ENCODE peak calls at places on chromosome 5, in four cellular contexts. B is psoas muscle, Y is adrenal gland, L is bronchial epithelial cell. D is an unnamed sample.

GRCh38 chr5:14508046-14508445 is 73.5 kb upstream of the OTULINL start:
- DNase-seq in B (no peak), Y (no peak), L (no peak), D (no peak)

GRCh38 chr5:126809932-126810331 is 33.0 kb downstream of the LMNB1 start:
- DNase-seq in B (no peak), Y (no peak), L (peak; percentile 17), D (no peak)

GRCh38 chr5:157518963-157519362 is 56.6 kb downstream of the ADAM19 start:
- DNase-seq in B (no peak), Y (no peak), L (no peak), D (no peak)

GRCh38 chr5:59099270-59099994 is 516.6 kb downstream of the RAB3C start:
- DNase-seq in B (no peak), Y (no peak), L (peak; percentile 95), D (no peak)

GRCh38 chr5:127311349-127311748 is 20.8 kb downstream of the MEGF10 start:
- DNase-seq in B (no peak), Y (no peak), L (no peak), D (no peak)

GRCh38 chr5:3320317-3320865 is 275.2 kb upstream of the IRX1 start:
- DNase-seq in B (no peak), Y (no peak), L (no peak), D (no peak)

GRCh38 chr5:107566537-107566875 is 104.2 kb downstream of the EFNA5 start:
- DNase-seq in B (no peak), Y (no peak), L (no peak), D (no peak)

GRCh38 chr5:79759436-79759835 is 69.8 kb downstream of the CMYA5 start:
- DNase-seq in B (peak; percentile 30), Y (peak; percentile 29), L (peak; percentile 45), D (no peak)

GRCh38 chr5:151881626-151882225 is 42.9 kb downstream of the GLRA1 start:
- DNase-seq in B (no peak), Y (no peak), L (no peak), D (no peak)

GRCh38 chr5:80747922-80748321 is 93.1 kb upstream of the DHFR start:
- DNase-seq in B (no peak), Y (no peak), L (no peak), D (no peak)

GRCh38 chr5:123285122-123286011 is 137.8 kb downstream of the CEP120 start:
- DNase-seq in B (no peak), Y (peak; percentile 13), L (no peak), D (no peak)
- H3K4me3 ChIP-seq in B (no peak overlapping the region), Y (no peak overlapping the region), L (no peak overlapping the region), D (no peak overlapping the region)

GRCh38 chr5:177520906-177521513 is 4.2 kb upstream of the DDX41 start:
- DNase-seq in B (no peak), Y (no peak), L (no peak), D (no peak)
- TF ChIP-seq CTCF in B (peak; percentile 4), Y (no peak), L (peak; percentile 12), D (no peak)

GRCh38 chr5:16588434-16589214 is 28.2 kb downstream of the RETREG1 start:
- DNase-seq in B (no peak), Y (no peak), L (no peak), D (no peak)
- H3K4me3 ChIP-seq in B (no peak overlapping the region), Y (no peak overlapping the region), L (no peak overlapping the region), D (no peak overlapping the region)

DNA sequence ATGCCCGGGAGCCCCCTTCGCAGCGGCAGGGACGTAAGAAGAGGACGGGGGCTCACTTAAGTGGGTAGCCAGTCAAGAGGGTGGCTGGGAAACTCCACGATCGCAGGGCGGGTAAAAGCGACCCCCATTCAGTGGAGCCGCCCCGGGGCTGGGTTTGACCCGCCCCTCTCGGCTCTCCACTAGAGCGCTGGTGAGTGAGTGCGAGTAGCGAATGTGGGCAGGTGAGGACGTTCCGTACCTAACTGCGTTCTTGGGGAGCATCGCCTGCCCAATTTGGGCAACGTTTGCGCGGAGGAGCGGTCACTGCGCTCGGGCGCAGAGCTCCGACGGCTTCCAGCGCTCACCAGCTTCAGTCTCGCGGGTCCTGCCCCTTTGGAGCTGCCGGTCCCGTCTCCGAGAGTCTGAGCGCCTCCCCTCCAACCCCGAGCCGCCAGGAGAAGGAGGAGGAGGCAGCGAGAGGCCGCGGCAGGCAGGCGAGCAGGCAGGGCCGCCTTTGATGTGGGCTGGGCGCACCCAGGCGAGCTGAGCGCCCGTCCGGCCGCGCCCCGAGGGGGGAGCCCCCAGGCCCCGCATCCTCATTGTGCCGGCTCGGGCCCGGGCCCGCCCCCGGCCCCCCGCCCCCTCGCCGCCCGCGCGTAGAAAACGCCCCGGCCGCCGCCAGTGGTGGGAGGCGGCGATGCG is at the start of gene FGF18:
- DNase-seq in B (peak; percentile 60), Y (no peak), L (no peak), D (peak; percentile 84)
- TF ChIP-seq CTCF in B (no peak), Y (no peak), L (no peak), D (peak; percentile 9)

DNA sequence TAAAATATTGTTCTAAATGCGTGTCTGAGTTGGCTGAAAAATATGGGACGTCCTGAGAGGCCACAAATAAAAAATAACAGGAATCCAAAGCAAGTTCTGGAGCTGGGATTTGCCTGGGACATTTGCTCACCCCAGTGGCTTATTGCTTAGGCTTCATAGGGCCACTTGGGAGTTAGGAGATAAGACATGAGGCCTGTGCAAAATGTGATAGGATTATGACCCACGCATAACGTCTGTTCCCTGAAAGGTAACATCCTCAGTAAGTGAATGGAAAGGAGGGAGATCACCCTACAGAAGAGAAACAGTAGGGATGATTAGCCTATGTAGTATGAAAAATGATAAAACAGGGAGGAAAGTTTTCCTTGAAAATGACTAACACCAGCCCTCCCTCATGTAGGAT is 269.4 kb downstream of the EPB41L4A start:
- DNase-seq in B (no peak), Y (no peak), L (no peak), D (no peak)
- H3K4me3 ChIP-seq in B (no peak overlapping the region), Y (no peak overlapping the region), L (no peak overlapping the region), D (no peak overlapping the region)

GRCh38 chr5:8093669-8094068 is 224.7 kb downstream of the MTRR start:
- DNase-seq in B (no peak), Y (no peak), L (no peak), D (no peak)
- TF ChIP-seq CTCF in B (no peak), Y (no peak), L (no peak), D (no peak)

DNA sequence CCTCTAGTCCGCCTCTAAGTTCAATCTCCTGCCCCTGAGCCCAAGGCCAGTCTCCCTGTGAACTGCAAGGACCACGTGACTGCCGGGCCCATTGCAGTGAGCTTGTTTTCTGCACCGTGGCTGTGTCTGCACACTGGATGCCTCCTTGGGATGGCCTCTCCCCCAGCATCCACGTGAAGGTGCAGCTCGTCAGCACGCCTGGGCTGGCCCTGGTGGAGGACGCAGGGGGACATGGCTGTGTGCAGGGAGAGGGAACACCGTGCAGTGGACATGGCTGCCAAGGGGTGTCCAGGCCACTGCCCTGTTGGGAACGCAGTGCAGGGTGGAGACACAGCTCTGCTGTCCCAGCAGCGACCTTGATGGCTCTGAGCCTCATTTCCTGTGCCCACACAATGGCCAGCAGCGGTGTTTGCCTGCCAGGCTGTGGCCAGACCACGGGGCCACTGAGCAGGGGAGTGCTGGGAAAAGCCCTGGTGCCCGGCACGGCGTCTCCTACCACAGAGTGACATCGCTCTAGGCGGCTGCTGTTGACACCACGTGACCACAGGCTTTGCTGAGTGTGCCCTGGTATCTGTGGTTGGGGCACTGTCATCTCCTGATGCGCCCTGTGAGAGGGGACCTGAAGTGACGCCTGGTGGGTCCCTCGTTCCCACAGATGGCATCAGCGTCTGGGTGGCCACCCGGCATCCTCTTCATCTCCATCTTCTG is 26.9 kb upstream of the EXOC3 start:
- DNase-seq in B (no peak), Y (peak; percentile 83), L (no peak), D (no peak)
- H3K4me3 ChIP-seq in B (no peak overlapping the region), Y (no peak overlapping the region), L (no peak overlapping the region), D (no peak overlapping the region)

DNA sequence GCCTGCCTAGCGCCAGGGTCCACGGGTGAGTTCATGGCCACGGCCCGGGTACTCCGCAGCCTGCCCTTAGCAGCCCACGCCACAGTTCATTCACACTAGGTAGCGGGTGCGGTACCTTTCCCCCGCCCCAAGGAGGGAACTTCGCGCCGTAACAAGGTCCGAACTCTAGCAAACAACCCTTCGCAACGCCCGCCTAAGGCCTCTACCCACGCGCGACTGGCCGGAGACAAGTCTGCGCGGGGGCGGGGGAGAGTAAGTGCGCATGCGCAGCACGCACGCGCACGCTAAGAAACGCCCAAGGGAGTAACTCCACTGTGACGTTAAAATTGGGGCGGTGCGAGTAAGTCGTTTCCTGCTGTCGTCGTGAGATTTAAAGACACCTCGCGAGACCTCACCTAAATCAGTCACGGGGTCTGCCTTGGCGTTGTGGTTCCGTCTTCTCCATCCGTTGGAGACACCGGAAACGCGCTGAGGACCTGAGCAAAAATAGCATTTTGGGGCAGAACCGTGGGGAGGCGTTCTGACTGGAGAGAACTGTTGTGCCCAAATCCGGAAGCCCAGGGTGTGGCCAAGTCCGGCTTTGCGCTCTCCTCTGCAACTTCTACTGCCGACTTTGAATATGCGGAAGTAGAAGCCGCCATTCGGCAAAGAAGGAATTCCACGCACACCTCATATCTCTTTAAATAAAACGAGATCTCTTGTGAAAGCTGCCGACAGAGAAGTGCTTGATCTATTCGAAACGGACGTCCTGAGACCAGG is at the start of gene RAPGEF6:
- DNase-seq in B (peak; percentile 96), Y (peak; percentile 99), L (peak; percentile 99), D (peak; percentile 98)
- TF ChIP-seq CTCF in B (no peak), Y (no peak), L (peak; percentile 6), D (no peak)

D was measured in pancreas.